ENCODE peak calls at places on chromosomes 1 and 21, in ten cellular contexts. J is H1, Z is mucosa of descending colon, M is psoas muscle, D is HFF-Myc, R is GM23338, U is breast epithelium, H is colonic mucosa, Q is AG04450, E is GM23248. Y is an unnamed sample.

GRCh38 chr21:28272272-28272992 is 720.2 kb downstream of the LTN1 start:
- DNase-seq in J (no peak), Z (no peak), M (no peak), D (no peak), R (no peak), U (no peak), H (no peak), Q (no peak), E (peak), Y (no peak)

GRCh38 chr1:37650173-37650572 is 15.5 kb upstream of the RSPO1 start:
- DNase-seq in J (no peak), Z (no peak), M (no peak), D (no peak), R (no peak), U (no peak), H (no peak), Q (no peak), E (no peak), Y (no peak)

GRCh38 chr1:76770979-76771378 is 96.3 kb upstream of the ST6GALNAC5 start:
- DNase-seq in J (no peak), Z (no peak), M (no peak), D (no peak), R (no peak), U (no peak), H (no peak), Q (no peak), E (no peak), Y (no peak)

GRCh38 chr21:28464988-28465387 is 527.7 kb downstream of the LTN1 start:
- DNase-seq in J (no peak), Z (no peak), M (no peak), D (no peak), R (no peak), U (no peak), H (no peak), Q (no peak), E (no peak), Y (no peak)

GRCh38 chr1:205676002-205676401 is 4.3 kb downstream of the SLC45A3 start:
- DNase-seq in J (no peak), Z (peak), M (no peak), D (no peak), R (no peak), U (no peak), H (peak), Q (no peak), E (no peak), Y (no peak)

GRCh38 chr1:41169066-41169798 is 72.9 kb downstream of the SCMH1 start:
- DNase-seq in J (no peak), Z (no peak), M (no peak), D (no peak), R (no peak), U (no peak), H (no peak), Q (no peak), E (no peak), Y (no peak)

GRCh38 chr1:213127074-213127473 is 76.0 kb downstream of the RPS6KC1 start:
- DNase-seq in J (no peak), Z (no peak), M (no peak), D (no peak), R (no peak), U (no peak), H (no peak), Q (no peak), E (peak), Y (no peak)

GRCh38 chr1:205772607-205773032 is 2.7 kb downstream of the RAB29 start:
- DNase-seq in J (no peak), Z (no peak), M (no peak), D (no peak), R (no peak), U (no peak), H (no peak), Q (no peak), E (peak), Y (no peak)

GRCh38 chr1:169565335-169566271 is 20.7 kb downstream of the F5 start:
- DNase-seq in J (no peak), Z (no peak), M (no peak), D (no peak), R (no peak), U (no peak), H (no peak), Q (no peak), E (no peak), Y (no peak)

GRCh38 chr21:21019681-21020080 is 21.5 kb downstream of the NCAM2 start:
- DNase-seq in J (no peak), Z (no peak), M (no peak), D (no peak), R (no peak), U (no peak), H (no peak), Q (no peak), E (no peak), Y (no peak)

GRCh38 chr1:107979088-107979487 is 14.1 kb upstream of the VAV3 start:
- DNase-seq in J (no peak), Z (no peak), M (no peak), D (no peak), R (no peak), U (no peak), H (no peak), Q (no peak), E (no peak), Y (no peak)

GRCh38 chr1:94015489-94015817 is 105.5 kb downstream of the ABCA4 start:
- DNase-seq in J (no peak), Z (no peak), M (no peak), D (no peak), R (no peak), U (no peak), H (no peak), Q (no peak), E (peak), Y (no peak)

GRCh38 chr1:35269190-35269988 is 880 bp downstream of the ZMYM4 start:
- DNase-seq in J (peak), Z (no peak), M (no peak), D (no peak), R (peak), U (no peak), H (peak), Q (no peak), E (peak), Y (no peak)

GRCh38 chr21:31444061-31444460 is 100.0 kb upstream of the TIAM1 start:
- DNase-seq in J (no peak), Z (no peak), M (peak), D (no peak), R (no peak), U (no peak), H (no peak), Q (no peak), E (peak), Y (no peak)

GRCh38 chr1:147052677-147053076 is 114.6 kb downstream of the NBPF12 start:
- DNase-seq in J (no peak), Z (no peak), M (no peak), D (no peak), R (no peak), U (no peak), H (no peak), Q (no peak), E (no peak), Y (no peak)

GRCh38 chr1:167517535-167518330 is 596 bp downstream of the CD247 start:
- DNase-seq in J (peak), Z (peak), M (peak), D (no peak), R (no peak), U (no peak), H (no peak), Q (no peak), E (peak), Y (no peak)

GRCh38 chr1:198556969-198557368 is 16.5 kb upstream of the ATP6V1G3 start:
- DNase-seq in J (no peak), Z (no peak), M (peak), D (peak), R (no peak), U (peak), H (peak), Q (no peak), E (peak), Y (no peak)

GRCh38 chr1:184866991-184867788 is 107.1 kb downstream of the NIBAN1 start:
- DNase-seq in J (no peak), Z (no peak), M (no peak), D (no peak), R (no peak), U (no peak), H (no peak), Q (peak), E (peak), Y (no peak)

GRCh38 chr1:68331117-68331865 is 99.0 kb upstream of the WLS start:
- DNase-seq in J (no peak), Z (no peak), M (no peak), D (peak), R (no peak), U (no peak), H (no peak), Q (peak), E (peak), Y (no peak)

GRCh38 chr21:38123626-38124025 is 133.2 kb upstream of the KCNJ15 start:
- DNase-seq in J (no peak), Z (no peak), M (no peak), D (no peak), R (no peak), U (no peak), H (no peak), Q (no peak), E (no peak), Y (no peak)

GRCh38 chr1:218459878-218460277 is 114.7 kb downstream of the TGFB2 start:
- DNase-seq in J (peak), Z (no peak), M (no peak), D (peak), R (peak), U (peak), H (no peak), Q (peak), E (peak), Y (peak)

GRCh38 chr1:237570530-237570929 is 320.2 kb downstream of the ZP4 start:
- DNase-seq in J (no peak), Z (no peak), M (no peak), D (no peak), R (peak), U (no peak), H (no peak), Q (no peak), E (no peak), Y (no peak)

GRCh38 chr1:184877992-184878391 is 96.3 kb downstream of the NIBAN1 start:
- DNase-seq in J (no peak), Z (no peak), M (no peak), D (no peak), R (no peak), U (no peak), H (no peak), Q (no peak), E (no peak), Y (no peak)

GRCh38 chr1:161172776-161173376 is 4.4 kb downstream of the B4GALT3 start:
- DNase-seq in J (no peak), Z (no peak), M (peak), D (no peak), R (no peak), U (no peak), H (no peak), Q (peak), E (peak), Y (no peak)

GRCh38 chr1:161962094-161962887 is 61.4 kb downstream of the OLFML2B start:
- DNase-seq in J (no peak), Z (no peak), M (no peak), D (peak), R (no peak), U (no peak), H (no peak), Q (peak), E (peak), Y (no peak)

GRCh38 chr1:85992756-85993155 is 163.8 kb downstream of the COL24A1 start:
- DNase-seq in J (no peak), Z (no peak), M (no peak), D (peak), R (no peak), U (no peak), H (no peak), Q (peak), E (peak), Y (no peak)

GRCh38 chr1:201954263-201955008 is 867 bp upstream of the TIMM17A start:
- DNase-seq in J (no peak), Z (peak), M (no peak), D (no peak), R (no peak), U (no peak), H (no peak), Q (no peak), E (peak), Y (no peak)

GRCh38 chr1:185595835-185596667 is 138.1 kb upstream of the HMCN1 start:
- DNase-seq in J (peak), Z (peak), M (no peak), D (peak), R (peak), U (no peak), H (peak), Q (peak), E (peak), Y (no peak)

GRCh38 chr1:11898831-11899467 is 27.3 kb downstream of the KIAA2013 start:
- DNase-seq in J (peak), Z (no peak), M (no peak), D (no peak), R (peak), U (no peak), H (no peak), Q (no peak), E (peak), Y (no peak)

GRCh38 chr1:205497351-205497750 is 7.1 kb upstream of the CDK18 start:
- DNase-seq in J (no peak), Z (no peak), M (no peak), D (no peak), R (no peak), U (no peak), H (no peak), Q (no peak), E (no peak), Y (no peak)

GRCh38 chr21:37119421-37120218 is 46.6 kb downstream of the TTC3 start:
- DNase-seq in J (no peak), Z (no peak), M (no peak), D (no peak), R (peak), U (no peak), H (no peak), Q (no peak), E (no peak), Y (no peak)

GRCh38 chr1:158019177-158019868 is 25.9 kb downstream of the KIRREL1 start:
- DNase-seq in J (no peak), Z (no peak), M (peak), D (peak), R (peak), U (peak), H (no peak), Q (peak), E (peak), Y (peak)

GRCh38 chr1:18288609-18289219 is 181.1 kb downstream of the IGSF21 start:
- DNase-seq in J (no peak), Z (no peak), M (no peak), D (no peak), R (no peak), U (no peak), H (no peak), Q (no peak), E (no peak), Y (peak)

GRCh38 chr1:228457396-228458176 is 29.6 kb upstream of the RNF187 start:
- DNase-seq in J (peak), Z (peak), M (peak), D (peak), R (peak), U (peak), H (peak), Q (peak), E (peak), Y (peak)

GRCh38 chr1:8848663-8849386 is 29.7 kb downstream of the ENO1 start:
- DNase-seq in J (peak), Z (peak), M (peak), D (peak), R (peak), U (peak), H (peak), Q (peak), E (peak), Y (peak)

GRCh38 chr1:181166377-181167196 is 78.1 kb downstream of the IER5 start:
- DNase-seq in J (peak), Z (peak), M (peak), D (peak), R (peak), U (peak), H (peak), Q (peak), E (peak), Y (peak)

GRCh38 chr1:206658264-206658980 is 23.1 kb downstream of the DYRK3 start:
- DNase-seq in J (peak), Z (peak), M (peak), D (no peak), R (peak), U (no peak), H (no peak), Q (no peak), E (peak), Y (no peak)

GRCh38 chr1:96522927-96523326 is 198.7 kb upstream of the PTBP2 start:
- DNase-seq in J (no peak), Z (no peak), M (no peak), D (no peak), R (no peak), U (no peak), H (no peak), Q (no peak), E (no peak), Y (no peak)

GRCh38 chr1:20317471-20317870 is 26.8 kb downstream of the VWA5B1 start:
- DNase-seq in J (no peak), Z (no peak), M (no peak), D (no peak), R (no peak), U (no peak), H (no peak), Q (no peak), E (no peak), Y (no peak)
- H3K4me3 ChIP-seq in J (no peak), Z (no peak), M (no peak), D (no peak), R (no peak), U (no peak), H (no peak), Q (no peak), E (no peak), Y (no peak)

GRCh38 chr1:211133393-211133840 is 531 bp downstream of the KCNH1 start:
- DNase-seq in J (peak), Z (peak), M (peak), D (no peak), R (peak), U (no peak), H (no peak), Q (no peak), E (peak), Y (no peak)
- H3K4me3 ChIP-seq in J (peak), Z (no peak), M (peak), D (peak), R (peak), U (peak), H (peak), Q (peak), E (peak), Y (peak)

GRCh38 chr1:209544098-209544497 is 39.4 kb upstream of the CAMK1G start:
- DNase-seq in J (no peak), Z (no peak), M (no peak), D (no peak), R (no peak), U (no peak), H (no peak), Q (no peak), E (no peak), Y (no peak)

GRCh38 chr1:209545423-209545822 is 38.1 kb upstream of the CAMK1G start:
- DNase-seq in J (no peak), Z (no peak), M (no peak), D (no peak), R (no peak), U (no peak), H (no peak), Q (no peak), E (no peak), Y (no peak)

GRCh38 chr1:209547626-209548025 is 35.9 kb upstream of the CAMK1G start:
- DNase-seq in J (no peak), Z (no peak), M (no peak), D (no peak), R (no peak), U (no peak), H (no peak), Q (no peak), E (no peak), Y (no peak)

GRCh38 chr1:209549384-209550001 is 34.0 kb upstream of the CAMK1G start:
- DNase-seq in J (no peak), Z (no peak), M (no peak), D (no peak), R (peak), U (no peak), H (no peak), Q (no peak), E (no peak), Y (no peak)

GRCh38 chr1:209546390-209547080 is 37.0 kb upstream of the CAMK1G start:
- DNase-seq in J (no peak), Z (no peak), M (no peak), D (no peak), R (no peak), U (no peak), H (no peak), Q (no peak), E (no peak), Y (no peak)
- H3K4me3 ChIP-seq in J (no peak), Z (no peak), M (no peak), D (no peak), R (no peak), U (no peak), H (no peak), Q (no peak), E (no peak), Y (no peak)

DNA sequence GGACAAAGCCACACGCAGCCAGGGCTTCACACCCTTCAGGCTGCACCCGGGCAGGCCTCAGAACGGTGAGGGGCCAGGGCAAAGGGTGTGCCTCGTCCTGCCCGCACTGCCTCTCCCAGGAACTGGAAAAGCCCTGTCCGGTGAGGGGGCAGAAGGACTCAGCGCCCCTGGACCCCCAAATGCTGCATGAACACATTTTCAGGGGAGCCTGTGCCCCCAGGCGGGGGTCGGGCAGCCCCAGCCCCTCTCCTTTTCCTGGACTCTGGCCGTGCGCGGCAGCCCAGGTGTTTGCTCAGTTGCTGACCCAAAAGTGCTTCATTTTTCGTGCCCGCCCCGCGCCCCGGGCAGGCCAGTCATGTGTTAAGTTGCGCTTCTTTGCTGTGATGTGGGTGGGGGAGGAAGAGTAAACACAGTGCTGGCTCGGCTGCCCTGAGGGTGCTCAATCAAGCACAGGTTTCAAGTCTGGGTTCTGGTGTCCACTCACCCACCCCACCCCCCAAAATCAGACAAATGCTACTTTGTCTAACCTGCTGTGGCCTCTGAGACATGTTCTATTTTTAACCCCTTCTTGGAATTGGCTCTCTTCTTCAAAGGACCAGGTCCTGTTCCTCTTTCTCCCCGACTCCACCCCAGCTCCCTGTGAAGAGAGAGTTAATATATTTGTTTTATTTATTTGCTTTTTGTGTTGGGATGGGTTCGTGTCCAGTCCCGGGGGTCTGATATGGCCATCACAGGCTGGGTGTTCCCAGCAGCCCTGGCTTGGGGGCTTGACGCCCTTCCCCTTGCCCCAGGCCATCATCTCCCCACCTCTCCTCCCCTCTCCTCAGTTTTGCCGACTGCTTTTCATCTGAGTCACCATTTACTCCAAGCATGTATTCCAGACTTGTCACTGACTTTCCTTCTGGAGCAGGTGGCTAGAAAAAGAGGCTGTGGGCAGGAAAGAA is 8.1 kb downstream of the PSRC1 start:
- DNase-seq in J (no peak), Z (peak), M (no peak), D (no peak), R (no peak), U (peak), H (peak), Q (no peak), E (peak), Y (peak)
- H3K4me3 ChIP-seq in J (no peak), Z (no peak), M (no peak), D (no peak), R (no peak), U (peak), H (no peak), Q (no peak), E (no peak), Y (no peak)

GRCh38 chr1:88117597-88117996 is 566.5 kb upstream of the PKN2 start:
- DNase-seq in J (no peak), Z (no peak), M (no peak), D (no peak), R (no peak), U (no peak), H (no peak), Q (no peak), E (no peak), Y (no peak)

GRCh38 chr1:88111806-88112205 is 572.3 kb upstream of the PKN2 start:
- DNase-seq in J (no peak), Z (no peak), M (no peak), D (no peak), R (no peak), U (no peak), H (no peak), Q (no peak), E (no peak), Y (no peak)
- H3K4me3 ChIP-seq in J (no peak), Z (no peak), M (no peak), D (no peak), R (no peak), U (no peak), H (no peak), Q (no peak), E (no peak), Y (no peak)

GRCh38 chr1:23526329-23527041 is 4.5 kb downstream of the E2F2 start:
- DNase-seq in J (no peak), Z (peak), M (no peak), D (no peak), R (no peak), U (no peak), H (peak), Q (no peak), E (no peak), Y (no peak)
- H3K4me3 ChIP-seq in J (no peak), Z (no peak), M (no peak), D (no peak), R (no peak), U (no peak), H (no peak), Q (no peak), E (no peak), Y (no peak)

DNA sequence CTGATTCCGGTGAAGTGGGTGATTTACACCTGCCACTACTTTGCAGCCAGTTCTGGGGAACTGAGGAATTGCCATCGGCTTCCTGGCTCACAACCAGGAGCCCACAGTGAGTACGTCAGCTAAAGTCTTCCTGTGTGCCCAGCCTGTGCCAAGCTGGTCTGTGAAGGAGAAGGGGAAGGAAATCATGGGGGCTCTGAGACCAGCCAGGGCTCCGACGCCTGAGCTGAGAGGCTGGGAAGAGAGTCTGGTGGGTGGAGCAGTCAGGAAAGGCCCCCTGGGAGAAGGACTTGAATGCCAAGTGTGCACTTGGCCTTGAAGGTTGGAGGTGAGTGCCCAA is 1.2 kb downstream of the LURAP1 start:
- DNase-seq in J (no peak), Z (no peak), M (peak), D (no peak), R (no peak), U (no peak), H (no peak), Q (no peak), E (peak), Y (no peak)
- H3K4me3 ChIP-seq in J (peak), Z (no peak), M (peak), D (peak), R (peak), U (peak), H (no peak), Q (peak), E (peak), Y (peak)

Y was measured in prostate gland.